ENCODE peak calls at places on chromosomes 11 and 22, in five cellular contexts. X is A549, C is upper lobe of left lung, F is adrenal gland, L is suprapubic skin. O is an unnamed sample.
A peak's percentile ranks its signal among the peaks of the same experiment; 100 is the strongest.

GRCh38 chr22:32596471-32596870 is 121.9 kb downstream of the FBXO7 start:
- DNase-seq in X (no peak), C (no peak), F (no peak), L (no peak), O (no peak)

GRCh38 chr11:45578286-45578685 is 87.1 kb downstream of the CHST1 start:
- DNase-seq in X (no peak), C (no peak), F (no peak), L (no peak), O (no peak)

GRCh38 chr11:59429924-59430516 is 3.8 kb upstream of the OR5A2 start:
- DNase-seq in X (peak; percentile 29), C (no peak), F (no peak), L (no peak), O (peak; percentile 23)

GRCh38 chr11:19879309-19880087 is 166.9 kb downstream of the NAV2 start:
- DNase-seq in X (no peak), C (no peak), F (no peak), L (no peak), O (no peak)

GRCh38 chr11:59009661-59010060 is 70.4 kb downstream of the GLYATL1 start:
- DNase-seq in X (no peak), C (no peak), F (no peak), L (no peak), O (no peak)

GRCh38 chr22:38698407-38699094 is 2.2 kb downstream of the JOSD1 start:
- DNase-seq in X (no peak), C (no peak), F (no peak), L (no peak), O (no peak)

GRCh38 chr11:78647986-78648875 is 73.6 kb upstream of the NARS2 start:
- DNase-seq in X (no peak), C (peak; percentile 10), F (peak; percentile 30), L (no peak), O (peak; percentile 54)

GRCh38 chr11:91394718-91395414 is 829.8 kb upstream of the FAT3 start:
- DNase-seq in X (no peak), C (no peak), F (no peak), L (no peak), O (no peak)

GRCh38 chr11:61551630-61552029 is 29.2 kb downstream of the SYT7 start:
- DNase-seq in X (peak; percentile 39), C (peak; percentile 33), F (peak; percentile 89), L (no peak), O (no peak)

GRCh38 chr11:18853086-18853720 is 61.6 kb upstream of the PTPN5 start:
- DNase-seq in X (peak; percentile 10), C (no peak), F (no peak), L (no peak), O (no peak)

GRCh38 chr11:72023335-72023734 is 24.6 kb downstream of the IL18BP start:
- DNase-seq in X (no peak), C (no peak), F (no peak), L (no peak), O (no peak)

GRCh38 chr11:78995166-78995565 is 420.5 kb upstream of the NARS2 start:
- DNase-seq in X (no peak), C (no peak), F (no peak), L (no peak), O (no peak)

GRCh38 chr11:11763796-11764427 is 77.9 kb upstream of the USP47 start:
- DNase-seq in X (no peak), C (no peak), F (no peak), L (no peak), O (no peak)

GRCh38 chr11:123083623-123084029 is 21.7 kb upstream of the HSPA8 start:
- DNase-seq in X (peak; percentile 51), C (peak; percentile 79), F (peak; percentile 97), L (peak; percentile 88), O (peak; percentile 93)

GRCh38 chr11:76314741-76315090 is 66.2 kb downstream of the THAP12 start:
- DNase-seq in X (no peak), C (no peak), F (no peak), L (no peak), O (no peak)

GRCh38 chr11:79419120-79419519 is 21.7 kb downstream of the TENM4 start:
- DNase-seq in X (peak; percentile 59), C (peak; percentile 35), F (peak; percentile 71), L (no peak), O (no peak)

GRCh38 chr11:33375236-33375635 is 118.1 kb downstream of the HIPK3 start:
- DNase-seq in X (no peak), C (no peak), F (no peak), L (no peak), O (no peak)

GRCh38 chr22:42344391-42344861 is 74.0 kb upstream of the TCF20 start:
- DNase-seq in X (no peak), C (peak; percentile 50), F (no peak), L (no peak), O (no peak)

GRCh38 chr11:82326853-82327252 is 406.8 kb downstream of the FAM181B start:
- DNase-seq in X (no peak), C (no peak), F (no peak), L (no peak), O (no peak)

GRCh38 chr22:46076651-46077339 is 73.5 kb upstream of the PPARA start:
- DNase-seq in X (no peak), C (peak; percentile 33), F (peak; percentile 66), L (peak; percentile 83), O (no peak)

GRCh38 chr22:46073683-46074504 is 76.4 kb upstream of the PPARA start:
- DNase-seq in X (no peak), C (peak; percentile 31), F (peak; percentile 88), L (peak; percentile 83), O (peak; percentile 90)

GRCh38 chr22:46075764-46076531 is 74.4 kb upstream of the PPARA start:
- DNase-seq in X (no peak), C (peak; percentile 22), F (peak; percentile 54), L (peak; percentile 74), O (no peak)

GRCh38 chr22:46072981-46073682 is 77.2 kb upstream of the PPARA start:
- DNase-seq in X (no peak), C (peak; percentile 15), F (peak; percentile 48), L (peak; percentile 69), O (no peak)

DNA sequence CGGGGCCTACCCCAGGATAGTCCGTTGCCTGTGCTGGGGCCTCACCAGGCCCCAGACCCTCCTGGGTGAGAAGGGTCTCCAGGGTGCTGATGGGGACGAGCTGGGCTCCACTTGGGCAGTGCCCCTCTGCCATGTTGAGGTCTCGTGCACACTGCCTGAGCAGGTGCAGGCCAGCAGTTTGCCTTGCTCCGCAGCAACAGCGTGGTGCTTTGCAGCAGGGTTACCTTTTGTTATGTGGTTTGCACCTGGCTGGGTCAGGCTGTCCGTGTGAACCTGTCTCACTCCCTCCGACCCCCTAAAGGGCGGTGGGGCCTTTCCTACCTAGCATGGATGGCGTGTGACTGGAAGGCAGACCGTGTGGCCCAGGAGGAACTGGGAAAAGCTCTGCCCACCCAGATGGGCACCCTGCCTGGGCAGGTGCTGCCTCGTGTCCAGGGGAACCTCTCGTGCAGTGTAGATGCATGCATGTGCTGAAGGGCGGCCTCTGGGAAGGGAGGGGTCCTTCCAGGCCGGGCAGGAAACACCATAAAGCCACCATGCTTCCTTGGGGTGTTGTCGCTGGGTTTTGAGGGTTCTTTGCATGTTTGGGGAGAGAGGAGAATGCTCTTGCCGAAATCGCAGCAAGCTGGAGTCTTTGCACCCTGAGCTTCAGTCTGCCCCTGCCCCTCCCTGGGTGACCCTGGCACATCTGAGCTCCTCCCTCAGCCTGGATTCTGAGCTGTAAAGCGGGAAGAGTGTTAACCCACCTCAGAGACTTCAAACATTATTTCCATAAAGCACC is 75.4 kb upstream of the PPARA start:
- DNase-seq in X (no peak), C (peak; percentile 23), F (peak; percentile 61), L (peak; percentile 77), O (peak; percentile 86)
- TF ChIP-seq POLR2A in X (no peak), C (peak; percentile 40), F (no peak), L (no peak), O (no peak)

GRCh38 chr11:629237-629583 is 2.2 kb upstream of the SCT start:
- DNase-seq in X (no peak), C (no peak), F (no peak), L (no peak), O (no peak)
- H3K4me3 ChIP-seq in X (no peak overlapping the region), C (no peak overlapping the region), F (no peak overlapping the region), L (no peak overlapping the region), O (no peak overlapping the region)

GRCh38 chr11:34632105-34632780 is 11.3 kb downstream of the EHF start:
- DNase-seq in X (no peak), C (peak; percentile 35), F (peak; percentile 74), L (no peak), O (no peak)
- TF ChIP-seq POLR2A in X (no peak), C (no peak), F (no peak), L (no peak), O (no peak)

GRCh38 chr22:29581799-29582198 is 886 bp upstream of the NIPSNAP1 start:
- DNase-seq in X (no peak), C (peak; percentile 69), F (no peak), L (no peak), O (no peak)
- H3K4me3 ChIP-seq in X (peak overlapping the region; percentile 71), C (no peak overlapping the region), F (no peak overlapping the region), L (no peak overlapping the region), O (no peak overlapping the region)

GRCh38 chr11:1270476-1270875 is 39.0 kb downstream of the TOLLIP start:
- DNase-seq in X (no peak), C (no peak), F (no peak), L (no peak), O (no peak)
- TF ChIP-seq POLR2A in X (no peak), C (no peak), F (no peak), L (no peak), O (no peak)

O was measured in lower leg skin.